ENCODE peak calls at places on chromosomes 4 and X, in four cellular contexts. Z is H1, K is K562, V is HepG2. O is an unnamed sample.

GRCh38 chr4:55127521-55127920 is 2.1 kb upstream of the KDR start:
- DNase-seq in K (no peak), Z (no peak), V (no peak), O (no peak)

GRCh38 chr4:152045397-152045780 is 284.6 kb upstream of the GATB start:
- DNase-seq in Z (no peak), V (no peak), K (no peak), O (no peak)

GRCh38 chrX:10783451-10783995 is 163.1 kb upstream of the MID1 start:
- DNase-seq in K (no peak), V (no peak), Z (no peak), O (no peak)

GRCh38 chr4:26256016-26256415 is 64.8 kb upstream of the RBPJ start:
- DNase-seq in K (no peak), V (no peak), Z (no peak), O (no peak)

GRCh38 chr4:26088433-26088928 is 174.5 kb downstream of the SMIM20 start:
- DNase-seq in V (no peak), K (no peak), Z (no peak), O (no peak)

GRCh38 chrX:114626323-114626722 is 42.4 kb downstream of the HTR2C start:
- DNase-seq in Z (no peak), K (peak), V (peak), O (no peak)

GRCh38 chrX:96861661-96862060 is 22.0 kb upstream of the RPA4 start:
- DNase-seq in V (no peak), Z (no peak), K (no peak), O (no peak)

GRCh38 chr4:20487852-20488251 is 212.4 kb upstream of the PACRGL start:
- DNase-seq in K (no peak), Z (no peak), V (no peak), O (no peak)

GRCh38 chrX:16827225-16827624 is 41.0 kb downstream of the TXLNG start:
- DNase-seq in Z (no peak), K (no peak), V (no peak), O (no peak)

GRCh38 chr4:6009452-6009851 is 8.8 kb downstream of the C4orf50 start:
- DNase-seq in K (no peak), V (no peak), Z (no peak), O (no peak)

GRCh38 chrX:9515464-9515863 is 50.6 kb downstream of the TBL1X start:
- DNase-seq in Z (no peak), K (no peak), V (no peak), O (no peak)

GRCh38 chrX:50067435-50068292 is 133.1 kb downstream of the AKAP4 start:
- DNase-seq in Z (peak), K (no peak), V (peak), O (no peak)

GRCh38 chr4:61657016-61657415 is 456.9 kb downstream of the ADGRL3 start:
- DNase-seq in K (no peak), Z (no peak), V (no peak), O (no peak)

GRCh38 chrX:20685652-20686051 is 418.9 kb upstream of the RPS6KA3 start:
- DNase-seq in Z (no peak), V (no peak), K (no peak), O (no peak)

GRCh38 chr4:187006189-187006618 is 282.5 kb upstream of the FAT1 start:
- DNase-seq in V (no peak), Z (no peak), K (no peak), O (no peak)

GRCh38 chr4:5662555-5662954 is 45.8 kb downstream of the EVC2 start:
- DNase-seq in Z (no peak), V (no peak), K (peak), O (no peak)

GRCh38 chr4:128516568-128516967 is 229.0 kb upstream of the PGRMC2 start:
- DNase-seq in K (no peak), Z (no peak), V (no peak), O (no peak)

GRCh38 chrX:35664838-35665237 is 133.3 kb upstream of the MAGEB16 start:
- DNase-seq in Z (no peak), V (no peak), K (no peak), O (no peak)

GRCh38 chrX:64580035-64580434 is 184.8 kb upstream of the MTMR8 start:
- DNase-seq in K (no peak), V (no peak), Z (no peak), O (no peak)

GRCh38 chr4:74374561-74375327 is 9.8 kb downstream of the EREG start:
- DNase-seq in K (no peak), V (no peak), Z (no peak), O (peak)
- TF ChIP-seq CEBPB in K (no peak), V (no peak), Z (no peak), O (no peak)

DNA sequence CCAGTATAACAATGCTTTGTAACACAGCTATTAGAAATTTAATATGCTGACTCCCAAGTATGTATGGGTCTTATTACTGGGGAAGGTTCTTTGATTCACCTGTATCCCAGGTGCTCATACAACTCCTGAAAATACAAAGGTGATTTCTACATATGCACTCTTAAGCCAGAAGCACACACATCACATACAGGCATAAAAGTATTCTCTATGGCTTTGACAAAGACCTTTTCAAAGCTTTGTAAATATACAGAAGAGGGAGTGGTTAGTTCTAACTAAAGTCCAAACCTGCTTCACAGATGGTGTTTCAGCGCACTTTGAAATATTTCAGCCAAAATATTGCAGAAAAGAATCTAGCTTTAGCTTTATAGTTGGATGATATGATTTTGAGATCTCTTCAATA is 191.4 kb downstream of the SNCA start:
- DNase-seq in V (peak), Z (no peak), K (no peak), O (no peak)
- TF ChIP-seq FOSL1 in V (no peak), Z (no peak), K (no peak), O (no peak)

GRCh38 chr4:82452026-82452425 is 21.6 kb downstream of the ENOPH1 start:
- DNase-seq in K (no peak), V (no peak), Z (no peak), O (no peak)

GRCh38 chr4:82447886-82448285 is 17.5 kb downstream of the ENOPH1 start:
- DNase-seq in Z (no peak), K (no peak), V (no peak), O (no peak)

GRCh38 chr4:82450966-82451755 is 20.8 kb downstream of the ENOPH1 start:
- DNase-seq in V (no peak), K (no peak), Z (no peak), O (no peak)
- TF ChIP-seq CEBPB in V (no peak), K (no peak), Z (no peak), O (no peak)

GRCh38 chr4:64713256-64713840 is 304.1 kb upstream of the TECRL start:
- DNase-seq in V (peak), Z (no peak), K (peak), O (no peak)
- TF ChIP-seq FOSL1 in V (no peak), Z (no peak), K (no peak), O (no peak)

DNA sequence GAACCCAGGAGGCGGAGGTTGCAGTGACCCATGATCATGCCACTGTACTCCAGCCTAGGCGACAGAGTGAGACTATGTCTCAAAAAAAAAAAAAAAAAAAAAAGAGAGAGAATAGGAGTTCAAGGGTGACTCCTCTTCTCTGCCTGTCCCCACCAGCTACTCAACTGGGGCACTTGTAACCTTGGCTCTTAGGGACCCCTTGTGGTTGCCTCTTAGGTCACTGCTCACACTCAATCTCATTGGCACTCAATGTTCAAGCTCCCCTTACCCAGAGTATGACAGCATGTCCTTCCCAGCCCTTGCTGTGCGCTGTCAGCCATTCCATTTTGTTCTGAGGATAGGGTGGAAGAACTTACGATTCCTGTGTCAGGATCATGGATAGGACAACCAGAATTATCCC is 82.4 kb upstream of the BEND4 start:
- DNase-seq in V (no peak), Z (no peak), K (no peak), O (no peak)
- TF ChIP-seq CEBPB in V (no peak), Z (no peak), K (no peak), O (no peak)

GRCh38 chr4:148124512-148124911 is 317.7 kb downstream of the NR3C2 start:
- DNase-seq in V (no peak), Z (no peak), K (no peak), O (no peak)

GRCh38 chr4:148126825-148127224 is 315.4 kb downstream of the NR3C2 start:
- DNase-seq in K (no peak), V (no peak), Z (no peak), O (no peak)
- TF ChIP-seq FOSL1 in K (no peak), V (no peak), Z (no peak), O (no peak)

O was measured in HCT116.